ENCODE peak calls at places on chromosomes 13 and 19, in seven cellular contexts. B is NCI-H524, K is cardiac muscle cell, O is NCI-H2081, X is astrocyte of the cerebellum, T is mesothelial cell of epicardium, Y is ELR. F is an unnamed sample.

GRCh38 chr13:93262729-93263128 is 36.1 kb downstream of the GPC6 start:
- DNase-seq in B (no peak), O (no peak), Y (peak), T (no peak), K (peak), X (no peak), F (no peak)

GRCh38 chr13:71801781-71802180 is 65.2 kb downstream of the DACH1 start:
- DNase-seq in K (no peak), B (peak), T (no peak), X (no peak), Y (no peak), O (peak), F (no peak)

GRCh38 chr13:45142440-45143345 is 22.4 kb downstream of the GTF2F2 start:
- DNase-seq in B (no peak), Y (peak), K (peak), O (no peak), T (no peak), X (no peak), F (no peak)

GRCh38 chr13:100887729-100888151 is 213.1 kb upstream of the TMTC4 start:
- DNase-seq in K (peak), T (no peak), O (no peak), B (no peak), Y (peak), X (peak), F (no peak)

GRCh38 chr13:71712988-71713653 is 153.9 kb downstream of the DACH1 start:
- DNase-seq in X (peak), Y (no peak), T (no peak), K (peak), B (no peak), O (peak), F (no peak)

GRCh38 chr19:34512254-34512796 is 30.8 kb downstream of the WTIP start:
- DNase-seq in T (no peak), K (no peak), X (no peak), B (no peak), Y (no peak), O (no peak), F (no peak)

GRCh38 chr13:101453784-101454201 is 1.3 kb downstream of the ITGBL1 start:
- DNase-seq in K (peak), B (peak), T (no peak), Y (peak), X (no peak), O (no peak), F (no peak)

GRCh38 chr13:26011996-26012688 is 39.7 kb downstream of the SHISA2 start:
- DNase-seq in T (no peak), B (no peak), K (peak), O (no peak), X (no peak), Y (no peak), F (no peak)

GRCh38 chr19:31272707-31273106 is 76.5 kb downstream of the TSHZ3 start:
- DNase-seq in X (no peak), Y (no peak), O (no peak), T (no peak), B (no peak), K (no peak), F (no peak)

GRCh38 chr19:14005381-14006084 is 587 bp downstream of the RFX1 start:
- DNase-seq in B (peak), X (peak), T (peak), Y (peak), O (peak), K (peak), F (peak)

GRCh38 chr19:13839938-13840750 is 36.8 kb upstream of the NANOS3 start:
- DNase-seq in X (no peak), K (peak), Y (peak), O (no peak), T (no peak), B (no peak), F (no peak)

GRCh38 chr19:11281336-11282049 is 14.5 kb upstream of the TSPAN16 start:
- DNase-seq in O (no peak), Y (no peak), B (peak), K (peak), T (no peak), X (no peak), F (no peak)

GRCh38 chr13:30355405-30355741 is 48.0 kb upstream of the KATNAL1 start:
- DNase-seq in X (no peak), T (no peak), O (no peak), K (no peak), B (peak), Y (no peak), F (no peak)

GRCh38 chr13:61463027-61463426 is 47.4 kb upstream of the PCDH20 start:
- DNase-seq in X (no peak), T (no peak), O (no peak), K (no peak), Y (no peak), B (no peak), F (no peak)

GRCh38 chr13:33204130-33204927 is 81.2 kb downstream of the STARD13 start:
- DNase-seq in K (peak), B (peak), X (peak), T (no peak), Y (no peak), O (no peak), F (no peak)

GRCh38 chr13:95745289-95745688 is 68.3 kb downstream of the DNAJC3 start:
- DNase-seq in Y (no peak), X (no peak), T (no peak), B (no peak), O (no peak), K (no peak), F (no peak)

GRCh38 chr13:95253033-95253432 is 48.2 kb downstream of the ABCC4 start:
- DNase-seq in K (no peak), T (no peak), O (no peak), B (no peak), X (no peak), Y (no peak), F (no peak)

GRCh38 chr13:29524176-29524575 is 71.3 kb downstream of the SLC7A1 start:
- DNase-seq in Y (no peak), K (peak), B (no peak), X (no peak), T (no peak), O (no peak), F (no peak)

GRCh38 chr19:1140673-1141072 is 33.4 kb downstream of the SBNO2 start:
- DNase-seq in Y (no peak), B (no peak), O (no peak), T (no peak), K (no peak), X (no peak), F (no peak)

F was measured in AG04450.